ENCODE peak calls at places on chromosomes 16 and 17, in seven cellular contexts. P is HT1080, I is psoas muscle, K is 8988T, B is ascending aorta, E is Right ventricle myocardium superior, L is ELF-1. S is an unnamed sample.

GRCh38 chr17:57856792-57857620 is 7.2 kb upstream of the MRPS23 start:
- DNase-seq in E (no peak), P (no peak), B (no peak), I (no peak), K (no peak), L (peak), S (no peak)

GRCh38 chr17:65594585-65594940 is 33.1 kb upstream of the AXIN2 start:
- DNase-seq in I (no peak), L (peak), E (no peak), B (no peak), P (no peak), K (no peak), S (no peak)

GRCh38 chr17:49753959-49754391 is 10.0 kb downstream of the FAM117A start:
- DNase-seq in K (no peak), I (peak), P (no peak), L (no peak), E (peak), B (no peak), S (no peak)

GRCh38 chr16:64339052-64339770 is 782.7 kb downstream of the CDH11 start:
- DNase-seq in B (no peak), K (no peak), P (no peak), E (no peak), L (no peak), I (no peak), S (no peak)

GRCh38 chr17:62718420-62718819 is 89.7 kb downstream of the MARCHF10 start:
- DNase-seq in P (no peak), K (no peak), L (peak), B (no peak), I (no peak), E (no peak), S (no peak)

GRCh38 chr17:41167561-41167960 is 460 bp downstream of the KRTAP4-3 start:
- DNase-seq in K (no peak), P (no peak), E (no peak), L (no peak), B (no peak), I (no peak), S (no peak)

GRCh38 chr17:81432873-81433451 is 37.7 kb downstream of the BAHCC1 start:
- DNase-seq in L (no peak), K (no peak), B (no peak), I (no peak), E (peak), P (no peak), S (no peak)

GRCh38 chr17:58232707-58233156 is 5.7 kb upstream of the LPO start:
- DNase-seq in E (no peak), P (peak), L (peak), B (no peak), I (no peak), K (no peak), S (peak)

GRCh38 chr17:18944646-18945045 is 7.3 kb upstream of the SLC5A10 start:
- DNase-seq in B (no peak), K (no peak), E (no peak), I (no peak), L (no peak), P (no peak), S (no peak)

GRCh38 chr16:80210787-80211186 is 330.0 kb upstream of the DYNLRB2 start:
- DNase-seq in B (no peak), P (no peak), E (peak), L (no peak), K (no peak), I (peak), S (no peak)

GRCh38 chr16:10741844-10742243 is 1.8 kb upstream of the NUBP1 start:
- DNase-seq in E (peak), I (no peak), L (no peak), B (peak), K (no peak), P (no peak), S (no peak)

GRCh38 chr16:19578378-19578851 is 22.9 kb downstream of the VPS35L start:
- DNase-seq in L (no peak), E (no peak), B (no peak), K (no peak), I (no peak), P (no peak), S (no peak)

GRCh38 chr16:50368410-50369132 is at the start of gene BRD7:
- DNase-seq in B (peak), L (peak), K (peak), E (peak), P (no peak), I (peak), S (peak)

GRCh38 chr17:8698142-8699050 is 46.2 kb downstream of the CCDC42 start:
- DNase-seq in B (peak), L (peak), K (no peak), E (peak), P (no peak), I (peak), S (no peak)

GRCh38 chr16:11677451-11677951 is 9.2 kb downstream of the SNN start:
- DNase-seq in E (no peak), I (no peak), K (no peak), P (peak), B (no peak), L (no peak), S (no peak)

GRCh38 chr16:48132696-48133095 is 23.1 kb downstream of the ABCC12 start:
- DNase-seq in P (no peak), B (no peak), L (no peak), E (no peak), K (no peak), I (no peak), S (no peak)

GRCh38 chr16:11151156-11151904 is 104.7 kb downstream of the SOCS1 start:
- DNase-seq in B (no peak), K (no peak), I (no peak), L (no peak), P (no peak), E (no peak), S (no peak)

GRCh38 chr16:61344791-61345190 is 691.4 kb downstream of the CDH8 start:
- DNase-seq in E (no peak), I (no peak), L (no peak), K (no peak), B (no peak), P (no peak), S (no peak)

GRCh38 chr17:76709077-76709950 is 1.5 kb downstream of the MXRA7 start:
- DNase-seq in P (peak), E (peak), B (peak), K (peak), I (peak), L (peak), S (no peak)

GRCh38 chr17:64020068-64020766 is at the start of gene ICAM2:
- DNase-seq in B (peak), K (no peak), E (peak), I (peak), L (peak), P (peak), S (peak)

GRCh38 chr16:89407925-89408300 is 82.4 kb downstream of the ANKRD11 start:
- DNase-seq in E (peak), L (no peak), P (no peak), I (peak), B (no peak), K (no peak), S (no peak)

GRCh38 chr17:30922235-30922993 is 669 bp downstream of the ADAP2 start:
- DNase-seq in K (no peak), L (peak), B (no peak), I (peak), P (no peak), E (peak), S (peak)

GRCh38 chr17:65195716-65196115 is 58.5 kb downstream of the RGS9 start:
- DNase-seq in B (no peak), I (no peak), P (no peak), K (no peak), L (no peak), E (no peak), S (no peak)

GRCh38 chr17:35341465-35341992 is 31.9 kb downstream of the SLFN11 start:
- DNase-seq in B (no peak), I (no peak), P (no peak), E (no peak), L (no peak), K (no peak), S (peak)

S was measured in GM20000.